ENCODE peak calls at places on chromosomes 4 and X, in eight cellular contexts. U, V, F, L, M, Q, X and Y are unnamed samples.
A peak's percentile ranks its signal among the peaks of the same experiment; 100 is the strongest.

GRCh38 chr4:95106408-95106928 is 348.7 kb downstream of the BMPR1B start:
- DNase-seq in U (no peak), V (no peak), F (no peak), L (no peak), M (no peak), Q (no peak), X (peak; percentile 47), Y (no peak)

GRCh38 chrX:44012484-44013096 is 39.4 kb upstream of the NDP start:
- DNase-seq in U (peak; percentile 29), V (no peak), F (peak; percentile 53), L (peak; percentile 77), M (peak; percentile 9), Q (peak; percentile 81), X (peak; percentile 41), Y (no peak)

GRCh38 chrX:50971390-50971789 is 60.9 kb downstream of the BMP15 start:
- DNase-seq in U (no peak), V (no peak), F (no peak), L (no peak), M (no peak), Q (no peak), X (no peak), Y (no peak)

GRCh38 chr4:153090670-153091385 is 113.4 kb upstream of the TRIM2 start:
- DNase-seq in U (no peak), V (no peak), F (no peak), L (no peak), M (no peak), Q (no peak), X (no peak), Y (no peak)

GRCh38 chr4:84238247-84239090 is 260.6 kb downstream of the NKX6-1 start:
- DNase-seq in U (no peak), V (no peak), F (no peak), L (no peak), M (no peak), Q (no peak), X (peak; percentile 21), Y (no peak)

GRCh38 chr4:98710831-98711230 is 52.4 kb upstream of the TSPAN5 start:
- DNase-seq in U (no peak), V (no peak), F (no peak), L (no peak), M (no peak), Q (no peak), X (no peak), Y (no peak)

GRCh38 chr4:165974647-165975335 is 101.8 kb downstream of the TLL1 start:
- DNase-seq in U (no peak), V (no peak), F (no peak), L (no peak), M (no peak), Q (no peak), X (no peak), Y (no peak)

GRCh38 chr4:142126890-142127497 is 490.6 kb downstream of the IL15 start:
- DNase-seq in U (peak; percentile 56), V (no peak), F (peak; percentile 25), L (peak; percentile 76), M (peak; percentile 58), Q (no peak), X (peak; percentile 80), Y (peak; percentile 51)

GRCh38 chr4:2829933-2830451 is 13.7 kb upstream of the ADD1 start:
- DNase-seq in U (no peak), V (peak; percentile 82), F (peak; percentile 24), L (no peak), M (no peak), Q (peak; percentile 73), X (no peak), Y (peak; percentile 45)

GRCh38 chrX:108091878-108092291 is 307 bp downstream of the ATG4A start:
- DNase-seq in U (no peak), V (no peak), F (no peak), L (peak; percentile 25), M (no peak), Q (no peak), X (no peak), Y (no peak)

DNA sequence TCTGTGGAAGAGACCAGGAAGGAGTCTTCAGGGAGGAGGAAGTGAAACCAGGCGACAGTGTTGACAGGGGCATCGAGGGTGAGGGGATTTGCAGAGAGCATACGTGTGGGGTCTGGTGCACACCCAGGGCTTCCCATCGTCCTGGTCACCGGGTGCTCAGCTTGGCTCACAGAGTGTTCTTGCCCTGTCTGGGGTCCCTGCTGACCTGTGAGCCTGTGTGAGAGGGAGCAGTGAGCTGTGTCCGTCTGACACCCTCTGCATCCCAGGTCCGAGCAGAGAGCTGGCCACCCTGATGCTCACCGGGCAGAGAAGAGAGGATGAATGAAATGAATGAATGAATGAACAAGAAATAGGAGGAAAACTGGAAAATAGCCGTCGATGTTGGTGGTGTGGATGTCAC is 46.5 kb downstream of the CPZ start:
- DNase-seq in U (no peak), V (no peak), F (peak; percentile 6), L (no peak), M (no peak), Q (peak; percentile 51), X (no peak), Y (no peak)
- TF ChIP-seq POLR2A in U (no peak), V (no peak), F (no peak), L (no peak), M (no peak), Q (no peak), X (no peak), Y (no peak)

GRCh38 chrX:10112510-10112909 is 44.3 kb upstream of the CLCN4 start:
- DNase-seq in U (no peak), V (no peak), F (no peak), L (no peak), M (no peak), Q (no peak), X (no peak), Y (no peak)
- H3K4me1 ChIP-seq in U (peaks cover 4% of the 10 kb centered on the region), V (peaks cover 14% of the 10 kb centered on the region), F (peaks cover 32% of the 10 kb centered on the region), L (no peaks in the 10 kb centered on the region), M (peaks cover 8% of the 10 kb centered on the region), Q (peaks cover 49% of the 10 kb centered on the region), X (peaks cover 2% of the 10 kb centered on the region), Y (no peaks in the 10 kb centered on the region)

DNA sequence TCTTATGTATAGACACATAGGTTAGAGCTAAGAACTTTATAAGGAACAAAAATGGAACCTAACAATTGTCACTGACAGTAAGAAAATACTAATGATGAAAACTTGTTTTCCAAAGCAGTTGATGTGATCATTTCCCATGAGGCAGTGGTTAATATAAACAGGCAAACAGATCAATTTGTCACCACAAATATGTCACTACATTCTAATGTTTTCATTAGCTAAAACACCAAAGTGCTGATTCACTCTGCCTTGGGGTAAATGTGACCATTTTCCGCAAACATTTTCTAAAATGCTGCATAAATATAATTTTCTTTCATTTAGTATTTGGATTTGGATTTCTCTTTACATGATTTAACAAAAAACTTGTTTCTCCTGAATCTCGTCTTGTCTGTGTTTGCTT is 408.9 kb upstream of the CTSO start:
- DNase-seq in U (no peak), V (no peak), F (no peak), L (no peak), M (no peak), Q (no peak), X (peak; percentile 62), Y (no peak)
- H3K27ac ChIP-seq in U (no peak overlapping the region), V (no peak overlapping the region), F (no peak overlapping the region), L (no peak overlapping the region), M (no peak overlapping the region), Q (no peak overlapping the region), X (no peak overlapping the region), Y (no peak overlapping the region)

DNA sequence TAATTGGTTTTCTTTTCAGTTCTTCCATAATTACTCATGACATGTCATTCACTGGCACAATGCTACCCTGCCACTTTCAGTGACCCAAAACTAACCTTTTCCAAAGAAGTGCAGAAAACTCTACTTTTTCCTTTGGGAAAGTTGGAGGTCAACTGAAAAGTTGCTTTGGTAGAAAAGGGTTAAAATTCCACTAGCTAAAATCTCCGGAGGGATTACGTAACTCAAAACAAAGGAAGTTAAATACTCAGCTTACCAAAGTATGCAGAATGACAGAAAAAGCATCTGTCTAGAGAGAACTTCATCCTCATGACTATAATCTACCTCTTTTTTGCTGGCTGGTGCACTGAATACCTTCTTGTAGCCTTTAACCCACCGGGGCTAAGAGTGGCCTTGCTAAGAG is 1099.6 kb upstream of the INTU start:
- DNase-seq in U (no peak), V (no peak), F (no peak), L (no peak), M (no peak), Q (no peak), X (peak; percentile 12), Y (no peak)
- TF ChIP-seq POLR2A in U (no peak), V (no peak), F (no peak), L (no peak), M (no peak), Q (no peak), X (no peak), Y (no peak)

DNA sequence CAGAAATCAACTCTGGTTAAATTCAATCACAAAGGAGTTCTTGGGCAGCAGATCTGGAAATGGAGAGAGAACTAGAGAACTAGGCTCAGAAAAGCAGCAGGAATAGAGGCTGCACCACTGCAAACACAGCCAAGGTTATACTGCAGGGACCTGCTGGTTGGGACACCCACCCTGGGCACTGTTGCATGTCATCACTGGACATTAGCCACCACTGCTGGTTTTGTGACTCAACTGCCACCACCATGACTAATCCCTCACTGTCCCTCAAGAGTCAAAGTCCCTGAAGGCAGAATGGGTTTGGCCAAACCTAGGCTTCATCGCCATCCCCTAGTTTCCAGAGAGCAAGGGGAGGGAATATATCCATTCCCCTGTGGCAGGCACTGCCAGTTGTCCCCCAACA is 38.1 kb upstream of the IRAK1 start:
- DNase-seq in U (no peak), V (no peak), F (no peak), L (no peak), M (no peak), Q (no peak), X (no peak), Y (no peak)
- H3K4me1 ChIP-seq in U (peaks cover 36% of the 10 kb centered on the region), V (no peaks in the 10 kb centered on the region), F (peaks cover 52% of the 10 kb centered on the region), L (peaks cover 16% of the 10 kb centered on the region), M (peaks cover 9% of the 10 kb centered on the region), Q (peaks cover 25% of the 10 kb centered on the region), X (peaks cover 10% of the 10 kb centered on the region), Y (no peaks in the 10 kb centered on the region)

DNA sequence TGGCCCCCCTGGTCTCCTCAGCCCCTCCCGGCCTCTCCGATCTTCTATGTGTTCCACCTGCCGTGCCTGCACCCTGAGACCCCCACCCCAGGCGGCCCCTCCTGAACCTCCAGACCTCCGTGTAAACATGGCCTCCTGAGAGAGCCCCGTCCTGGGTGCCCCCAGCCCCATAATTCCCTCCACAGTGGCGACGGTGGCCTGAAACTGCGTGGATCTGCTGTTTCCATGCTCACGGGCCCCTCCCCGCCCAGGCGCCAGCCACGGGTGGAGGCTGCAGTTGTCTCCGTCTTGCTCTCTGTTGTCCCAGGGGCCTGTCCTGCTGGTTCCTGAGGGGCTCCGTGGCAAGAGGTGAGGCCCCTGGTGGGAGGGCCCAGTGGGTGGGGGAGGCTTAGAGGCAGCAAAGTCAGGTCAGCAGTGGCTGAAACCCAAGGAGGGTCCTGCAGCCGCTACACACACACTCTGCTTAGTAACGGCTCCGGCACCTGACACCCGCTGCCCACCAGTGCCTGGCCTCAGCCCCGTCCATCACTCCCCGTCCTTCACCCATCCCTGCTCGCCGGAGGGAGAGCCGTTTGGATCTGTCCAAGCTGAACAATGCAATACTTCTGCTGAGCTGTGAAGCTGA is 75.8 kb downstream of the FAM53A start:
- DNase-seq in U (no peak), V (peak; percentile 69), F (peak; percentile 13), L (no peak), M (no peak), Q (peak; percentile 65), X (no peak), Y (no peak)
- H3K27ac ChIP-seq in U (no peak overlapping the region), V (no peak overlapping the region), F (no peak overlapping the region), L (no peak overlapping the region), M (no peak overlapping the region), Q (no peak overlapping the region), X (no peak overlapping the region), Y (no peak overlapping the region)

GRCh38 chr4:88523325-88524129 is at the start of gene PYURF:
- DNase-seq in U (peak; percentile 97), V (peak; percentile 98), F (peak; percentile 98), L (peak; percentile 90), M (peak; percentile 97), Q (peak; percentile 96), X (peak; percentile 91), Y (peak; percentile 96)
- TF ChIP-seq POLR2A in U (peak; percentile 12), V (no peak), F (peak; percentile 87), L (peak; percentile 91), M (peak; percentile 75), Q (peak; percentile 57), X (peak; percentile 76), Y (peak; percentile 94)